ENCODE peak calls at places on chromosome 1, in ten cellular contexts. I is vagina, L is heart left ventricle, V is K562, N is sigmoid colon, Z is lower leg skin, C is GM12891, O is endothelial cell of umbilical vein, U is esophagus squamous epithelium, T is adrenal gland. R is an unnamed sample.

GRCh38 chr1:43270421-43271095 is 775 bp downstream of the TMEM125 start:
- DNase-seq in U (no peak), L (peak), T (no peak), Z (peak), I (peak), O (no peak), N (peak), V (peak), C (no peak), R (no peak)

GRCh38 chr1:50735443-50735842 is 224.6 kb downstream of the FAF1 start:
- DNase-seq in C (no peak), Z (no peak), I (no peak), O (peak), U (no peak), T (no peak), V (peak), L (no peak), N (no peak), R (peak)

GRCh38 chr1:168932539-168932938 is 174.0 kb upstream of the ATP1B1 start:
- DNase-seq in C (no peak), O (no peak), Z (no peak), T (no peak), L (no peak), V (no peak), U (no peak), N (no peak), I (no peak), R (no peak)

GRCh38 chr1:94079056-94079990 is 41.6 kb downstream of the ABCA4 start:
- DNase-seq in L (no peak), T (no peak), C (no peak), V (no peak), Z (peak), U (no peak), N (no peak), O (no peak), I (no peak), R (no peak)

GRCh38 chr1:74771913-74772515 is 39.1 kb downstream of the TYW3 start:
- DNase-seq in L (no peak), U (no peak), I (no peak), T (peak), O (peak), V (peak), C (no peak), Z (no peak), N (no peak), R (peak)

GRCh38 chr1:207848234-207848633 is 62.7 kb downstream of the CD34 start:
- DNase-seq in U (peak), I (no peak), T (peak), Z (peak), V (peak), L (peak), N (peak), O (peak), C (no peak), R (peak)

GRCh38 chr1:45945426-45945825 is 142.0 kb downstream of the MAST2 start:
- DNase-seq in O (peak), L (no peak), U (no peak), V (no peak), C (no peak), I (no peak), Z (no peak), N (no peak), T (peak), R (no peak)

GRCh38 chr1:42146916-42147320 is 6.3 kb upstream of the GUCA2B start:
- DNase-seq in N (peak), C (peak), Z (peak), T (peak), O (peak), L (peak), I (no peak), U (no peak), V (peak), R (peak)

GRCh38 chr1:201537028-201537427 is 1.9 kb upstream of the NAV1 start:
- DNase-seq in I (no peak), N (no peak), V (peak), Z (no peak), L (no peak), U (no peak), T (no peak), O (no peak), C (no peak), R (no peak)

GRCh38 chr1:184958554-184959353 is 15.6 kb downstream of the NIBAN1 start:
- DNase-seq in L (no peak), U (no peak), C (no peak), O (no peak), I (no peak), N (no peak), T (no peak), V (no peak), Z (no peak), R (no peak)

DNA sequence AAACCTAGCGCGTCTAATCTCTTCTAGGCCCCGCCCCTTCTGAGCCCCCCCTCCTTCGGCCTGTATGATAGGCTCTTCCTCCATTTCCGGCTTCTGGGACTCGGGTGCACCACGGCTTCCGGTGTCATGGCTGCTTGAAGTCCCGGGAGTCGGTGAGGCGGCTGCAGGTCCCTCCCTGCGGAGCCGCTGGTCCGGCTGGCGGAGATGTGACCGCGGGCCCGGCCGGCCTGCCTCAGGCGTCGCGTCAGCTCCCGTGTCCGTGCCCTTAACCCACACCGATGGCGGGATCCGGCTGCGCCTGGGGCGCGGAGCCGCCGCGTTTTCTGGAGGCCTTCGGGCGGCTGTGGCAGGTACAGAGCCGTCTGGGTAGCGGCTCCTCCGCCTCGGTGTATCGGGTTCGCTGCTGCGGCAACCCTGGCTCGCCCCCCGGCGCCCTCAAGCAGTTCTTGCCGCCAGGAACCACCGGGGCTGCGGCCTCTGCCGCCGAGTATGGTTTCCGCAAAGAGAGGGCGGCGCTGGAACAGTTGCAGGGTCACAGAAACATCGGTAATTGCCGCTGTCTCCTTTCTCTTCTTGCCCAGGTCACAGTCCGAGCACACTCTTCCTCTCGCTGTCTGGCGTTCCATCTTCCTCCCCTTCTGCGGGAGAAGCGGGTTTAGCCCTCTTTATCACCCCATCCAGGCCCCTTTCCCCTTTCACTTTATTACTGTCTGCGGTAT is at the start of gene UHMK1:
- DNase-seq in T (peak), U (peak), C (peak), I (peak), L (peak), Z (peak), O (peak), V (peak), N (peak), R (peak)
- TF ChIP-seq POLR2A in T (peak), U (no peak), C (peak), I (peak), L (peak), Z (no peak), O (peak), V (peak), N (peak), R (peak)

GRCh38 chr1:53182688-53183276 is 13.8 kb upstream of the CPT2 start:
- DNase-seq in Z (no peak), I (no peak), O (no peak), L (no peak), V (no peak), N (peak), U (no peak), C (no peak), T (no peak), R (no peak)

GRCh38 chr1:53186533-53186932 is 10.1 kb upstream of the CPT2 start:
- DNase-seq in T (no peak), I (no peak), Z (no peak), U (no peak), O (no peak), C (no peak), N (peak), V (no peak), L (no peak), R (no peak)

GRCh38 chr1:53182111-53182593 is 14.5 kb upstream of the CPT2 start:
- DNase-seq in Z (peak), V (peak), O (peak), N (peak), C (peak), L (peak), U (no peak), I (no peak), T (peak), R (peak)

GRCh38 chr1:53180951-53181350 is 15.7 kb upstream of the CPT2 start:
- DNase-seq in I (no peak), L (no peak), N (peak), Z (peak), U (no peak), C (no peak), V (no peak), T (no peak), O (no peak), R (no peak)

DNA sequence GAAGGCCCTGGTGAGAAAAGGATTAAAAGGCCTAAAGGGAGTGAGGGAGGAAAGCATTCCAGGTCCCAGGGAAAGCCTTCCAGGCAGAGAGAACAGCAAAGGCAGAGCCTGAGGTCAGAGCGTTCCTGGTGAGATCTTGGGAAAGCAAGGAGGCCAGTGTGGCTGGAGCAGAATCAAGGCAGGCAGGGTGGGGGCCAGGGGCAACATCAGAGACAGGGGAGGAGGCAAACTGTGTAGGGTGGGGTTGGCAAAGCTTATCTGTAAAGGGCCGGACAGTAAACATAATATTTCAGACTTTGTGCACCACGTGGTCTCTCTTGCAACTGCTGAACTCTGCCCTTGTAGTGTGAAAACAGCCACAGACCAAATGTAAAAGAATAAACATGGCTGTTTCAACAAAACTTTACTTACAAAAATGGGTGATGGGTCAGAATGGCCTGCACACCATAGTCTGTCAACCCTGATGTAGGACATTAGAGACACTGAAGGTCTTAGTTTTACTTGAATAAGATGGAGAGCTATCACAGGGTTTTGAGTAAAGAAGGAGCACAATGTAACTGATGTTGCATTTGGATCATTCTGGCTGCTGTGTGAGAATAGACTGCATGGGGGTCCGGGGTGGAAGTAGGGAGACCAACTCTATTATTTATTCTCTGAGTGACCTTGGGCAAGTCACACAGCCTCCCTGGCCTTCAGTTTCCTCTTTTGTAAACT is 13.2 kb upstream of the CPT2 start:
- DNase-seq in O (no peak), I (no peak), N (peak), T (no peak), C (no peak), Z (no peak), V (peak), U (no peak), L (no peak), R (no peak)
- TF ChIP-seq POLR2A in O (no peak), I (no peak), N (no peak), T (no peak), C (no peak), Z (no peak), V (no peak), U (no peak), L (no peak), R (no peak)

DNA sequence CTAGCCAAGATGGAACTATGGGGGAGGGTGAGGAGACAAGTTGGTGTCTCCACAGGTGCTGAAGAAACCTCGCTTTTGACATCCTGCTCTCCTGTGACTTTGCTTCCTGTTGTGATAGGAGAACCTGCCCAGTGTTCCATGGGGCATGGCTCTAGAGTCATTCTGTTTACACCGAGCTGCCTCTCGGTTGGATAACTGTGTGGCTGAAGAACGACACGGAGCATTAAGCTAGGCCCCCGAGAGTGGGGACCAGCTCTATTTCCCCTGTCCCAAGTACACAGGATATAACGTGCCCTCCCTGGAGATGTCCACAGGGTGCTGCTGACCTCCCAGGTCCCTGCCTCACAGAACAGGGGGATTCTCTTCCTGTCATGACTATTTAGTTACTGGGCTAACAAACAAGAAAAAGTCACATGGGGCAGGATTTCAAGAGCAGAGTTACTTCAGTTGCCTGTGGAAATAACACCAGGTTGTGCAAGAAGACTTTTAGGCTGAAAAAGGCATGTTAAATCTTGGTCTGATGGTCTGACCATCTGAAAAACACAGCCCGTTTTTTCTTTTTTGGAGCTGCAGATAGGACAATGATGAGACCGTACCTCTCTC is 29.4 kb upstream of the PPP2R5A start:
- DNase-seq in L (no peak), C (no peak), N (no peak), I (peak), U (no peak), T (no peak), Z (no peak), V (no peak), O (no peak), R (no peak)
- TF ChIP-seq POLR2A in L (no peak), C (no peak), N (no peak), I (no peak), U (no peak), T (no peak), Z (no peak), V (no peak), O (no peak), R (no peak)

GRCh38 chr1:89632213-89633102 is 462 bp upstream of the LRRC8C start:
- DNase-seq in I (no peak), C (peak), V (peak), T (peak), O (peak), Z (peak), U (no peak), N (peak), L (peak), R (peak)
- TF ChIP-seq POLR2A in I (no peak), C (no peak), V (no peak), T (peak), O (no peak), Z (no peak), U (no peak), N (no peak), L (no peak), R (no peak)

GRCh38 chr1:54489627-54490240 is 58.3 kb upstream of the ACOT11 start:
- DNase-seq in T (no peak), U (no peak), I (no peak), N (no peak), Z (no peak), C (no peak), L (no peak), V (no peak), O (no peak), R (no peak)

GRCh38 chr1:54488831-54489626 is 59.0 kb upstream of the ACOT11 start:
- DNase-seq in T (peak), U (no peak), O (peak), I (no peak), L (peak), N (peak), C (peak), Z (peak), V (peak), R (peak)

GRCh38 chr1:54487571-54488050 is 60.4 kb upstream of the ACOT11 start:
- DNase-seq in I (no peak), V (no peak), L (no peak), N (no peak), Z (peak), U (no peak), C (no peak), T (peak), O (no peak), R (no peak)

GRCh38 chr1:54486864-54487263 is 61.2 kb upstream of the ACOT11 start:
- DNase-seq in O (peak), I (no peak), U (no peak), L (no peak), C (no peak), T (no peak), N (no peak), V (no peak), Z (no peak), R (no peak)

GRCh38 chr1:54488065-54488750 is 59.8 kb upstream of the ACOT11 start:
- DNase-seq in U (peak), V (peak), L (peak), O (peak), T (peak), N (peak), I (no peak), C (peak), Z (peak), R (peak)
- TF ChIP-seq POLR2A in U (no peak), V (peak), L (peak), O (peak), T (peak), N (no peak), I (peak), C (no peak), Z (no peak), R (no peak)

DNA sequence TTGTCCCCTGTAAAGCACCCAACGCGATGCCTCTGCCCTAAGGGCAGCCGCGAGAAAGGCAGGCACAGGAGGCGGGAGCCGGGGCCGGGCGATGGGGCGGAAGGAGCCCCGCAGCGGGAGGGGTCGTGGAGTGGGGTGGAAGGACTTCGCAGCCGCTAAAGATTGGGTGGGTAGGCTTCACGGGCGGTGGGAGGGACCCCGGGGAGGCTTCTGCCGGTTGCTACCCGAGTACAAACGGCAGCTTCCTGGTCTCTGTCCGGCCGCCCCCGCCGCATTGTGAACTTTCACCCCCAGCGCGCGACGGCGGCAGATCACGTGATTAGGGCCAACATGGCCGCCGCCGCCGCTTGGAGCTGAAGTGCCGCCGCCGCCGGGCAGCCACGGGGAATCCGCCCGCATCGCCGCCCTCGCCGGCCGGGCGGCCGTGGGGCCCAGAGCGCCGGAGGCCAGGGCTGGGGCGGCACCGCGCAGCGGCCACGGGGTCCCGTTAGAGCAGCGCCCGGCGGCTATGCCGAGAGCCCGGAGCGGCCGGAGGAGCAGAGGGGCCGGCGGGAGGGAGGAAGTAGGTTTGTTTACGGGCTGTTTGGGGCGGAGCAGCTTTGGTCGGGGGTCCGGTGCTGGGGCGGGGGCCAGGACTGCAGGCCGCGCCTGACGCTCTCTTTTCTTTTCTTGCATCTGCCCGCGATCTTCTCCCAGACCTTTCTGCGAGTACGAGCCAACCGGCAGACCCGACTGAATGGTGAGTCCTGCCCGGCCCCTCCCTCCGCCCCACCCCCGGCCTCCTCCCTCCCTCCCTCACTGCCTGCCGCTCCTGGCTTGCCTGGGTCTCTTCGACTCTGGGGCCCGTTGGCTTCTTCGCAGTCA is 42.4 kb downstream of the TMEM53 start:
- DNase-seq in I (peak), Z (peak), C (peak), V (peak), N (peak), L (peak), U (peak), O (peak), T (peak), R (peak)
- TF ChIP-seq POLR2A in I (peak), Z (no peak), C (no peak), V (peak), N (peak), L (peak), U (no peak), O (peak), T (peak), R (peak)

GRCh38 chr1:68230901-68231626 is 1.3 kb downstream of the WLS start:
- DNase-seq in U (no peak), I (no peak), N (peak), C (no peak), O (no peak), T (peak), V (no peak), Z (peak), L (peak), R (peak)

GRCh38 chr1:68234094-68234493 is 1.8 kb upstream of the WLS start:
- DNase-seq in L (no peak), Z (no peak), O (no peak), T (no peak), C (no peak), I (no peak), U (no peak), V (no peak), N (no peak), R (no peak)

GRCh38 chr1:68233202-68233601 is 879 bp upstream of the WLS start:
- DNase-seq in V (no peak), C (no peak), U (no peak), T (no peak), N (no peak), Z (no peak), O (no peak), I (no peak), L (no peak), R (no peak)

GRCh38 chr1:68231627-68232303 is 558 bp downstream of the WLS start:
- DNase-seq in Z (peak), T (peak), L (peak), C (no peak), O (peak), N (peak), I (peak), V (no peak), U (no peak), R (peak)

GRCh38 chr1:68232354-68233148 is at the start of gene WLS:
- DNase-seq in L (peak), Z (peak), I (peak), C (no peak), T (peak), V (no peak), U (no peak), O (peak), N (peak), R (peak)
- TF ChIP-seq POLR2A in L (peak), Z (no peak), I (peak), C (no peak), T (peak), V (no peak), U (no peak), O (peak), N (peak), R (peak)

R was measured in H54.